ENCODE peak calls at places on chromosomes 6 and 20, in eight cellular contexts. H, W, V, X, A, O, J and K are unnamed samples.

GRCh38 chr6:41097467-41098090 is 24.8 kb downstream of the NFYA start:
- DNase-seq in H (no peak), W (peak), V (no peak), X (no peak), A (peak), O (no peak), J (no peak), K (no peak)

GRCh38 chr6:118746100-118746874 is 94.9 kb upstream of the CEP85L start:
- DNase-seq in H (no peak), W (no peak), V (no peak), X (no peak), A (no peak), O (no peak), J (no peak), K (no peak)

GRCh38 chr20:6735913-6736845 is 31.3 kb upstream of the BMP2 start:
- DNase-seq in H (no peak), W (peak), V (no peak), X (no peak), A (no peak), O (no peak), J (no peak), K (no peak)

GRCh38 chr20:44983095-44983674 is 16.9 kb downstream of the STK4 start:
- DNase-seq in H (no peak), W (no peak), V (no peak), X (no peak), A (no peak), O (no peak), J (no peak), K (no peak)

GRCh38 chr6:42136508-42137191 is 5.8 kb downstream of the C6orf132 start:
- DNase-seq in H (no peak), W (peak), V (no peak), X (no peak), A (peak), O (no peak), J (no peak), K (no peak)

GRCh38 chr20:33051333-33051732 is 2.4 kb upstream of the BPIFB3 start:
- DNase-seq in H (no peak), W (no peak), V (no peak), X (no peak), A (no peak), O (no peak), J (no peak), K (no peak)

GRCh38 chr6:106520711-106521367 is 108.5 kb downstream of the RTN4IP1 start:
- DNase-seq in H (peak), W (no peak), V (no peak), X (no peak), A (no peak), O (no peak), J (no peak), K (no peak)

GRCh38 chr6:2793491-2794151 is 28.4 kb downstream of the WRNIP1 start:
- DNase-seq in H (peak), W (peak), V (no peak), X (no peak), A (peak), O (no peak), J (no peak), K (no peak)

GRCh38 chr20:49344975-49345374 is 67.1 kb upstream of the ZNFX1 start:
- DNase-seq in H (no peak), W (peak), V (peak), X (peak), A (peak), O (peak), J (peak), K (peak)

GRCh38 chr6:136134275-136134674 is 115.8 kb downstream of the MTFR2 start:
- DNase-seq in H (no peak), W (no peak), V (no peak), X (no peak), A (no peak), O (no peak), J (no peak), K (no peak)

GRCh38 chr6:108676555-108676954 is 115.8 kb downstream of the FOXO3 start:
- DNase-seq in H (no peak), W (no peak), V (no peak), X (no peak), A (no peak), O (no peak), J (no peak), K (no peak)

GRCh38 chr6:42627674-42628073 is 63.8 kb downstream of the UBR2 start:
- DNase-seq in H (no peak), W (no peak), V (no peak), X (no peak), A (no peak), O (no peak), J (no peak), K (no peak)

GRCh38 chr6:148169701-148170100 is 172.9 kb upstream of the SASH1 start:
- DNase-seq in H (no peak), W (no peak), V (no peak), X (no peak), A (peak), O (no peak), J (no peak), K (no peak)

GRCh38 chr6:57267586-57268293 is 45.6 kb upstream of the RAB23 start:
- DNase-seq in H (peak), W (peak), V (no peak), X (peak), A (peak), O (no peak), J (peak), K (peak)

GRCh38 chr20:59253325-59253724 is 47.1 kb upstream of the EDN3 start:
- DNase-seq in H (no peak), W (no peak), V (no peak), X (no peak), A (no peak), O (no peak), J (no peak), K (no peak)

GRCh38 chr6:10276106-10276505 is 138.8 kb downstream of the TFAP2A start:
- DNase-seq in H (no peak), W (peak), V (no peak), X (no peak), A (peak), O (no peak), J (no peak), K (peak)

GRCh38 chr6:47592466-47592865 is 105.9 kb upstream of the ADGRF4 start:
- DNase-seq in H (no peak), W (no peak), V (no peak), X (no peak), A (no peak), O (no peak), J (no peak), K (no peak)

GRCh38 chr20:56348746-56349145 is 10.0 kb upstream of the FAM210B start:
- DNase-seq in H (no peak), W (no peak), V (no peak), X (no peak), A (no peak), O (no peak), J (no peak), K (no peak)

GRCh38 chr20:47262365-47263013 is 94.0 kb downstream of the ZMYND8 start:
- DNase-seq in H (peak), W (no peak), V (no peak), X (no peak), A (no peak), O (no peak), J (no peak), K (no peak)

GRCh38 chr20:56373942-56374341 is 15.2 kb downstream of the FAM210B start:
- DNase-seq in H (peak), W (peak), V (no peak), X (peak), A (peak), O (no peak), J (no peak), K (peak)

GRCh38 chr6:130018830-130019795 is 732 bp downstream of the L3MBTL3 start:
- DNase-seq in H (peak), W (peak), V (peak), X (no peak), A (peak), O (peak), J (no peak), K (no peak)

GRCh38 chr6:11493979-11494378 is 43.6 kb upstream of the TMEM170B start:
- DNase-seq in H (no peak), W (no peak), V (no peak), X (no peak), A (peak), O (no peak), J (no peak), K (no peak)

GRCh38 chr6:23873161-23873560 is 252.9 kb upstream of the NRSN1 start:
- DNase-seq in H (no peak), W (no peak), V (no peak), X (no peak), A (no peak), O (no peak), J (no peak), K (no peak)

GRCh38 chr6:159760602-159761057 is 1.2 kb upstream of the ACAT2 start:
- DNase-seq in H (no peak), W (peak), V (no peak), X (peak), A (peak), O (no peak), J (peak), K (no peak)

GRCh38 chr20:3101737-3102574 is 17.4 kb upstream of the AVP start:
- DNase-seq in H (no peak), W (no peak), V (no peak), X (no peak), A (no peak), O (no peak), J (no peak), K (no peak)

GRCh38 chr6:89976141-89977020 is 82.1 kb downstream of the GJA10 start:
- DNase-seq in H (no peak), W (no peak), V (no peak), X (no peak), A (no peak), O (no peak), J (no peak), K (no peak)

GRCh38 chr6:119449253-119450156 is 99.9 kb upstream of the MAN1A1 start:
- DNase-seq in H (no peak), W (no peak), V (no peak), X (no peak), A (no peak), O (no peak), J (no peak), K (no peak)

GRCh38 chr6:45187841-45188240 is 140.3 kb upstream of the RUNX2 start:
- DNase-seq in H (no peak), W (peak), V (no peak), X (peak), A (peak), O (no peak), J (no peak), K (peak)

GRCh38 chr6:75290558-75290957 is 6.0 kb upstream of the TMEM30A start:
- DNase-seq in H (no peak), W (no peak), V (no peak), X (no peak), A (no peak), O (no peak), J (no peak), K (no peak)

GRCh38 chr20:7744411-7744810 is 195.8 kb downstream of the HAO1 start:
- DNase-seq in H (no peak), W (peak), V (no peak), X (peak), A (peak), O (no peak), J (no peak), K (peak)

GRCh38 chr6:73898599-73898998 is 202.6 kb downstream of the CD109 start:
- DNase-seq in H (no peak), W (peak), V (no peak), X (no peak), A (no peak), O (no peak), J (no peak), K (no peak)

GRCh38 chr6:5378331-5378730 is 117.0 kb downstream of the FARS2 start:
- DNase-seq in H (no peak), W (no peak), V (no peak), X (no peak), A (no peak), O (no peak), J (no peak), K (no peak)

GRCh38 chr20:20366551-20366895 is 1.4 kb upstream of the INSM1 start:
- DNase-seq in H (no peak), W (no peak), V (no peak), X (no peak), A (no peak), O (no peak), J (no peak), K (no peak)

GRCh38 chr20:13231031-13231752 is 10.1 kb downstream of the ISM1 start:
- DNase-seq in H (no peak), W (no peak), V (no peak), X (peak), A (peak), O (no peak), J (no peak), K (peak)

GRCh38 chr6:37279366-37280134 is 21.6 kb upstream of the TMEM217 start:
- DNase-seq in H (peak), W (peak), V (no peak), X (peak), A (peak), O (no peak), J (no peak), K (no peak)

GRCh38 chr6:166553563-166554271 is 32.8 kb downstream of the RAMACL start:
- DNase-seq in H (no peak), W (peak), V (no peak), X (peak), A (peak), O (no peak), J (peak), K (no peak)

GRCh38 chr20:25864986-25865714 is 168.5 kb upstream of the ZNF337 start:
- DNase-seq in H (no peak), W (no peak), V (no peak), X (no peak), A (no peak), O (no peak), J (no peak), K (no peak)

DNA sequence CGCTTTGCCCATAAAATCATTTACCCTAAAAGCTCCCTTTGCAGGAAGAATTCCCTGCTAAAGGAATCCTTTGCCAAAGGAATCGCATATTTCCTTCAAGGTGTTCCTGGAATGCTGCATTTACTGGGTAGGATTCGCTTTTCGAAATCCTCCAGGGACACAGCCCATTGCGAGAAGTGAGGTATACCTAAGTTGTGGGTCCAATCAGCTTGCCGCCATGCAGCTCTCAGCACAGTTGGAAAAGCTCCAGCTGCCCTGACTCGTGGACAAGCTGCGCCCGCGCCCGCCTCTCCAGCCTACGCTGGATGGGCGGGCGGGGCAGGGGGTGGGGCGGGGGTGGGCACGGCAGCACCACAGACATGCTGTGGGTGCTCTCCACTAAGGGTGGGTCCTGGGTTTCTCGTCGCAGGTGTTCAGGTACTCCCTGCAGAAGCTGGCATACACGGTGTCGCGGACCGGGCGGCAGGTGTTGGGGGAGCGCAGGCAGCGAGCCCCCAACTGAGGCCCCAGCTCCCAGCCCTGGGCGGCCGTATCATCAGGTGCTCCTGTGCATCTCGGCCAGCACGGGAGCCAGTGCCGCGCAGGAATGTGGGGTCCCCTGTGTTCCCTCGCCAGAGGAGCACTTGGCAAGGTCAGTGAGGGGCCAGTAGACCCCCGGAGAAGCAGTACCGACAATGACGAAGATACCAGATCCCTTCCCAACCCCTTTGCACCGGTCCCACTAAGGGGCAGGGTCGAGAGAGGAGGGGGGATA is 1.4 kb downstream of the NNAT start:
- DNase-seq in H (no peak), W (peak), V (no peak), X (no peak), A (peak), O (no peak), J (no peak), K (no peak)
- H3K4me3 ChIP-seq in H (no peak), W (peak), V (no peak), X (no peak), A (peak), O (no peak), J (no peak), K (no peak)

GRCh38 chr6:117677553-117678131 is 2.4 kb downstream of the NUS1 start:
- DNase-seq in H (peak), W (peak), V (no peak), X (no peak), A (no peak), O (no peak), J (no peak), K (no peak)
- H3K4me3 ChIP-seq in H (peak), W (peak), V (no peak), X (no peak), A (no peak), O (no peak), J (no peak), K (peak)

GRCh38 chr6:29926795-29927427 is 15.4 kb upstream of the HLA-A start:
- DNase-seq in H (no peak), W (peak), V (peak), X (no peak), A (peak), O (peak), J (peak), K (peak)
- H3K4me3 ChIP-seq in H (no peak), W (peak), V (peak), X (peak), A (peak), O (peak), J (peak), K (peak)

GRCh38 chr6:28711325-28711724 is 185.6 kb downstream of the GPX5 start:
- DNase-seq in H (no peak), W (no peak), V (no peak), X (no peak), A (no peak), O (no peak), J (no peak), K (no peak)
- H3K4me3 ChIP-seq in H (no peak), W (no peak), V (no peak), X (no peak), A (no peak), O (no peak), J (no peak), K (no peak)

DNA sequence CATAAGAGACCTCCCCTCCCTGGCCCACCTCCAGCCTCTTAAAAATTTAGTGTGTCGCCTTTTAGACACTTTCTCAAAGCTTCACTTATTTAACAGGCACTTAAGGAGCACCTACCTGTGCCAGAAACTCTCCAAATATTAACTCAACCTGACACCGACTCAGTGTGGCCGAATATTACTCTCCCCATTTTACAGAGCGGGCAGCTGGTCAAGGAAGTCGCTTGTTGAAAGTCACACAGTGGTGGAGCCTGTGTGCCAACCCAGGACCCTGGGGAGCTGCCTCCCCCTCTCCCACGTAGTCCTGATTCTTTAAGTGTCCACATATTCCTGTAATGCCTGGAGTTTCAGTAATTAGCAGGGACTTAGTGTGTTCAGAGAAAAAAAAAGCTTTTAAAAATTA is 1.0 kb upstream of the PMEPA1 start:
- DNase-seq in H (no peak), W (peak), V (no peak), X (no peak), A (no peak), O (no peak), J (no peak), K (no peak)
- H3K4me3 ChIP-seq in H (no peak), W (peak), V (peak), X (peak), A (peak), O (peak), J (peak), K (peak)

GRCh38 chr6:101433141-101433540 is 39.6 kb downstream of the GRIK2 start:
- DNase-seq in H (no peak), W (no peak), V (no peak), X (no peak), A (no peak), O (no peak), J (no peak), K (no peak)
- H3K4me3 ChIP-seq in H (no peak), W (no peak), V (no peak), X (no peak), A (no peak), O (no peak), J (no peak), K (no peak)

DNA sequence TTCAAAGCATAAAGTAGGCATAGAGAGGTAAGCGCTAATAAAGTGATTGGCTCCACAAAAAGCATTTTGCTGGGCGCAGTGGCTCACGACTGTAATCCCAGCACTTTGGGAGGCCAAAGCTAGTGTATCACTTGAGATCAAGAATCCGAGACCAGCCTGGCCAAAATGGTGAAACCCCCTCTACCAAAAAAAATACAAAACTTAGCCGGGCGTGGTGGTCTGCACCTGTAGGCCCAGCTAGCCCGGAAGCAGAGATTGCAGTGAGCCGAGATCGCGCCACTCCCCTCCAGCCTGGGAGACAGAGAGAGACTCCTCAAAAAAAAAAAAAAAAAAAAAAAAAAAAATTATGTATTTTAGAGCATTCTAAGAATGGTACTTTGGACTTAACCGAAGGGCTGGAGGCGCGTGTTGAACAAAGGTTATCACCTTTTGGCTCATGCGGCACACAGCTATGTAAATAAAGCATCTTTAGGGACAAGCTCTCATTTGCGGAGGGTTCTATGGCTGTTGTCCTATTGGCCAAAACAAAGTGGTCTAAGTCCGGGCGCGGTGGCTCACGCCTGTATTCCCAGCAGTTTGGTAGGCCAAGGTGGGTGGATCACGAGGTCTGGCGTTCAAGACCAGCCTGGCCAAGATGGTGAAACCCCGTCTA is 17.4 kb downstream of the HFE start:
- DNase-seq in H (no peak), W (peak), V (no peak), X (no peak), A (no peak), O (peak), J (peak), K (no peak)
- H3K4me3 ChIP-seq in H (peak), W (peak), V (peak), X (peak), A (peak), O (no peak), J (peak), K (peak)

DNA sequence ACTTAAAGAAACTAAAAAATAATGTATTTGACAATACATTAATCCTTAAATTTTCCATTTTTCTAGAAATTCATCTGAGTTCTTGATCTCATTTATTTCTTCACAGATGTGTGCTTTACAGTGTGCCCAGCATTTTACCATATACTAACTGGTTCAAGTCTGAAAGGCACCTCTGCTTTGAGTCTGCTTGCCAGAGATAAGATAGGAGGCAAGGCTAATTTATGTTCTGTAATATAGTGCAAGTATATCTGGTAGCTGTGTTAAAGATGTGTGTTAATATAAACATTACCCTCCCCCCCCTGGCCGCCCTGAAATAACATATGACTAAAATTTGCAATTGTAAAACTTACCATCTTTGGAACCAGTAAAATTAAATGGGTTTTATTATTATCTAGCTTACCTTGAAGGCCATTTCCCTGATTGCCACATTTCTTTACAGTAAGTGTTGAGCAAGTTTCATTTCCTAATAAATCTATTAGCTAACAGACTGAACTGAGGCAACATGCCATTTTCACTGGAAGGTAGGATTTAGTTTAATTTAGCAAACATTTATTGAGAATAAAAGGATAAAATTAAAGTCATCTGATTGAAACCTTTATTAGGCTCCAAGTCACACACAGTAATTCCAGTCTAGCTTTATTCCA is 2.7 kb downstream of the FBXO9 start:
- DNase-seq in H (peak), W (peak), V (no peak), X (no peak), A (no peak), O (no peak), J (no peak), K (no peak)
- H3K4me3 ChIP-seq in H (no peak), W (no peak), V (no peak), X (no peak), A (no peak), O (no peak), J (no peak), K (no peak)

GRCh38 chr6:4059115-4059777 is 19.7 kb downstream of the FAM217A start:
- DNase-seq in H (no peak), W (peak), V (no peak), X (peak), A (peak), O (no peak), J (peak), K (peak)
- H3K4me3 ChIP-seq in H (no peak), W (no peak), V (no peak), X (no peak), A (no peak), O (no peak), J (no peak), K (no peak)